ENCODE peak calls at places on chromosomes 12 and 14, in six cellular contexts. K is SK-N-SH, L is HCT116, Q is A549, G is HepG2, X is WTC11. V is an unnamed sample.

GRCh38 chr14:23356662-23357061 is 4.0 kb upstream of the SLC22A17 start:
- DNase-seq in Q (no peak), G (no peak), L (no peak), X (no peak), K (no peak), V (no peak)

GRCh38 chr12:114691196-114691595 is 7.2 kb upstream of the TBX3 start:
- DNase-seq in X (no peak), Q (no peak), L (no peak), G (no peak), K (peak), V (no peak)

GRCh38 chr12:51773145-51773869 is 75.2 kb downstream of the FIGNL2 start:
- DNase-seq in L (peak), G (no peak), Q (no peak), K (no peak), X (no peak), V (peak)

GRCh38 chr12:2642896-2643425 is 151.8 kb upstream of the FKBP4 start:
- DNase-seq in L (no peak), K (no peak), Q (no peak), G (no peak), X (peak), V (no peak)

GRCh38 chr14:34040765-34041164 is 89.9 kb upstream of the EGLN3 start:
- DNase-seq in Q (no peak), G (no peak), L (no peak), K (no peak), X (no peak), V (no peak)

GRCh38 chr12:5417500-5417899 is 14.4 kb upstream of the NTF3 start:
- DNase-seq in X (no peak), Q (no peak), L (no peak), K (no peak), G (no peak), V (no peak)

GRCh38 chr12:46492471-46493351 is 120.1 kb upstream of the SLC38A2 start:
- DNase-seq in K (no peak), G (peak), L (peak), Q (peak), X (no peak), V (no peak)

GRCh38 chr12:103175625-103176024 is 218.2 kb downstream of the ASCL1 start:
- DNase-seq in L (no peak), K (no peak), X (no peak), G (no peak), Q (no peak), V (no peak)

GRCh38 chr14:68458840-68459469 is 333.9 kb downstream of the ZFP36L1 start:
- DNase-seq in Q (peak), K (peak), G (peak), X (peak), L (no peak), V (no peak)

GRCh38 chr12:14514154-14514842 is 53.4 kb downstream of the PLBD1 start:
- DNase-seq in L (peak), K (peak), Q (no peak), G (peak), X (no peak), V (peak)

GRCh38 chr14:70714055-70714550 is 72.4 kb downstream of the TTC9 start:
- DNase-seq in L (peak), G (peak), Q (peak), X (peak), K (peak), V (peak)

GRCh38 chr12:11499802-11500201 is 104.4 kb upstream of the PRB2 start:
- DNase-seq in Q (no peak), K (no peak), X (no peak), L (no peak), G (no peak), V (no peak)

GRCh38 chr12:110741795-110742717 is 635 bp downstream of the PPP1CC start:
- DNase-seq in Q (no peak), X (peak), K (peak), G (no peak), L (no peak), V (peak)

GRCh38 chr12:106301611-106302321 is 767 bp upstream of the TCP11L2 start:
- DNase-seq in X (peak), K (peak), Q (peak), G (no peak), L (no peak), V (peak)

GRCh38 chr12:107557589-107558100 is 128.0 kb upstream of the PWP1 start:
- DNase-seq in Q (no peak), X (no peak), K (no peak), G (no peak), L (no peak), V (no peak)

GRCh38 chr12:50351120-50352043 is 45.0 kb downstream of the FAM186A start:
- DNase-seq in K (no peak), X (no peak), L (no peak), Q (no peak), G (peak), V (no peak)

GRCh38 chr12:113019045-113019444 is 37.5 kb upstream of the DTX1 start:
- DNase-seq in Q (no peak), X (no peak), K (no peak), L (no peak), G (no peak), V (no peak)

GRCh38 chr12:76018111-76018510 is 13.5 kb downstream of the PHLDA1 start:
- DNase-seq in Q (no peak), K (no peak), G (peak), X (peak), L (no peak), V (peak)

GRCh38 chr14:64873506-64874220 is 6.0 kb downstream of the SPTB start:
- DNase-seq in G (no peak), X (no peak), Q (no peak), L (no peak), K (no peak), V (no peak)

GRCh38 chr12:121637231-121637914 is 11.0 kb downstream of the ORAI1 start:
- DNase-seq in G (no peak), K (no peak), X (no peak), L (no peak), Q (no peak), V (peak)

GRCh38 chr14:93056166-93056839 is 59.4 kb downstream of the ITPK1 start:
- DNase-seq in L (no peak), G (no peak), X (no peak), K (no peak), Q (no peak), V (no peak)

GRCh38 chr12:29229158-29229505 is 80.1 kb downstream of the FAR2 start:
- DNase-seq in Q (no peak), L (no peak), X (no peak), K (no peak), G (no peak), V (no peak)

GRCh38 chr12:10982244-10982643 is 4.5 kb downstream of the TAS2R50 start:
- DNase-seq in G (no peak), X (no peak), K (no peak), L (no peak), Q (no peak), V (no peak)

GRCh38 chr12:104889735-104890134 is 68.4 kb downstream of the SLC41A2 start:
- DNase-seq in Q (no peak), X (no peak), K (no peak), L (no peak), G (no peak), V (no peak)

GRCh38 chr12:104888456-104888855 is 69.6 kb downstream of the SLC41A2 start:
- DNase-seq in G (no peak), Q (no peak), K (no peak), X (no peak), L (no peak), V (no peak)

GRCh38 chr12:104886418-104887401 is 71.4 kb downstream of the SLC41A2 start:
- DNase-seq in K (no peak), X (no peak), L (peak), G (no peak), Q (no peak), V (no peak)

GRCh38 chr12:104890463-104891096 is 67.5 kb downstream of the SLC41A2 start:
- DNase-seq in K (no peak), X (no peak), Q (no peak), L (no peak), G (no peak), V (peak)

DNA sequence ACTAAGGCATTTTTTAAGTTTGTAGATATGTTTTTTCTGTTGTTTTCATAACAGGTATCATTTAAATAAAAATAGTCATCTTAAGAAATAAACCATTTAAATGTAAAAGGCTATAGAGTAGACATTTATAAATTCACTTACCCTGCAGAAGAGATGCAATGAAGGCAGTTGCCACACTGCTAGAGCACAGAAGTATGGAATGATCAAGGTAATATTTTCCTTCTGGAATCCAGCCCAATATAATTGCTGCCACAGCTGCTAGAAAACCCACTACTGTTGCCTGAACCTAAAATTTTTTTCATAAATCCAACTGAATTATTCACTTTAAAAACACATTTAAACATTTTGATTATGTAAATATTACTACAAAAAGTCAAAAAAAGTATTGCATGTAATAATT is 69.2 kb downstream of the SLC41A2 start:
- DNase-seq in G (no peak), L (no peak), Q (no peak), K (no peak), X (no peak), V (no peak)
- TF ChIP-seq MAX in G (no peak), L (no peak), Q (no peak), K (no peak), X (no peak), V (no peak)

GRCh38 chr14:25375639-25376038 is 325.7 kb upstream of the STXBP6 start:
- DNase-seq in Q (no peak), K (no peak), X (no peak), G (no peak), L (no peak), V (no peak)

DNA sequence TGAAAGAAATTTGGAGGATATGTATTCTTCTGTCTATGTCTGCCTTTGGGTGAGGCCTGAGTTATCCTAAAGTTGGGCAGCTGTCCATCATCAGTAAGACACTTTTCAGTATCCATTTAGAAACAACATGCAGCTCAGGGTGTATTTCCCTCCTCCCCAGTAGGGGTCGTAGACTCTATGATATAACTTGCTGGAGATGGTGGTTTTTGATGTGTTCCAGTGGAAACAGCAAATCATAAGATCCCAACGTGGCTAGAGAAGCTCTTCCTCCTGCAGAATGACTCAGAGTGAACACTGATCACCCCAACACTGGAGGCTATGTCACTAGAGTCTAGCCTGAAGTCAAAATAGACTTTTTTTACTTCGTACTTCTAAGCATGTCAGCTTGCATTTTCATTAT is 331.6 kb upstream of the STXBP6 start:
- DNase-seq in Q (no peak), K (peak), X (no peak), L (no peak), G (peak), V (peak)
- TF ChIP-seq MAX in Q (no peak), K (no peak), X (no peak), L (no peak), G (no peak), V (no peak)

GRCh38 chr12:116406529-116406928 is 129.0 kb upstream of the MED13L start:
- DNase-seq in X (peak), G (peak), K (no peak), L (peak), Q (peak), V (peak)

GRCh38 chr12:116408489-116409217 is 131.2 kb upstream of the MED13L start:
- DNase-seq in X (no peak), Q (no peak), K (no peak), L (no peak), G (no peak), V (no peak)

GRCh38 chr12:116402163-116402939 is 124.9 kb upstream of the MED13L start:
- DNase-seq in Q (no peak), X (no peak), K (no peak), L (no peak), G (no peak), V (no peak)

GRCh38 chr12:116403546-116403945 is 126.1 kb upstream of the MED13L start:
- DNase-seq in K (no peak), L (no peak), G (no peak), Q (no peak), X (no peak), V (no peak)

DNA sequence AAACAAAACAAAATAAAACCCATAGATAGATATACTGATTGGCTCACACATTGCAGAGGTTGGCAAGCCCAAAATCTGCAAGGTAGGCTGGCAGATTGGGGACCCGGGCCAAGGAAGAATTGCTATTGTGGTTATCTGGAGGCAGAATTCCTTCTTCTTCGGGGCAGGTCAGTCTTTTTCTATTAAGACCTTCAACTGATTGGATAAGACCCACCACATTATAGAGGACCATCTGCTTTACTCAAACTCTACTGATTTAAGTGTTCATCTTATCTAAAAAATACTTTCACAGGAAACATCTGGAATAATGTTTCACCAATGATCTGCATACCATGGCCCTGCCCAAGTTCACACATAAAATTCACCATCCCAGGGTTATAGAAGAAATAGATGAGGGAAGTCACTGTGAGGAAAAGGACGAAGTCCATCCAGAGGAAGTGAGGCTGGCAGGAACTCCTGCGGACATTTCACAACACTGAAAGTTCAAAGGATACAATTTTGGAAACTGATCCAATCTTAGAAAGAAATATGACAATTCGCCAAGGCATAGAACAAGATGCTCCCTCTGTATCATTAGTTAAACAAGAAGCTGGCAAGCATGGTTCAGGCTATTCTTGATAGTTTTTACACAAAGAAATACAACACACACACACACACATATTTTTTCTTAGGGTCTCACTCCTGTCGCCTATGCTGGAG is 127.6 kb upstream of the MED13L start:
- DNase-seq in G (no peak), K (no peak), L (no peak), X (no peak), Q (no peak), V (no peak)
- TF ChIP-seq MAX in G (no peak), K (no peak), L (no peak), X (no peak), Q (no peak), V (no peak)

DNA sequence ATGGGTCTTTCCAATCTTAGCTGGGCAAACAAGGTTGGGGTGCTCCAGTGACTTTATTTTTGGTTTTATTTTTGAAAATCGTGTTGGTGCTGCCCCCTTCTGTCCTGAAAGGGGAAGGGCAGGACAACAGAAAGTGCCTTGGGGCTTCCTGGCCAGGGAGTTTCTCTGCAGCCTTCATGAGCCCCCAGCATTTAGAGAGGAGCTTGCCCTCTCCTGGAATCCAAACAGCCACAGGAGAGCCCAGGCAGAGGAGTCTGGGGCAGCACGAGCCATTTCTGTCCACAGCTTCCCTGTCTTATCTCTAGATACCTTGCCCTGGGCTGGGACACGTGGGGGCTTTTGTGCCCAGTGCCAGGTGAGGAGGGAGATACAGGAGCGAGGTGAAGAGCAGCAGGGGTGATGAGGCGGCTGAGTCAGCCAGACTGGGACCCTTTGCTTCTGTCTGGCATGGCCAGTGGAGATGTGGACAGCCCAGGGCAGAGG is 4.4 kb upstream of the C1RL start:
- DNase-seq in X (no peak), L (no peak), G (no peak), K (peak), Q (peak), V (peak)
- TF ChIP-seq MAX in X (no peak), L (no peak), G (no peak), K (no peak), Q (no peak), V (no peak)

V was measured in NB4.